ENCODE peak calls at places on chromosomes 11 and 22, in four cellular contexts. O is cardiac muscle cell, A is Peyer's patch, V is SK-N-MC. I is an unnamed sample.

GRCh38 chr11:115256326-115257197 is 247.7 kb downstream of the CADM1 start:
- DNase-seq in O (no peak), A (no peak), V (no peak), I (no peak)

GRCh38 chr11:111272420-111272819 is 25.9 kb upstream of the POU2AF3 start:
- DNase-seq in O (no peak), A (no peak), V (no peak), I (no peak)

GRCh38 chr22:27492566-27493201 is 308.9 kb downstream of the MN1 start:
- DNase-seq in O (no peak), A (no peak), V (no peak), I (no peak)

GRCh38 chr11:23620617-23621016 is 760.3 kb upstream of the CCDC179 start:
- DNase-seq in O (no peak), A (no peak), V (no peak), I (no peak)

GRCh38 chr11:62394825-62395538 is 23.9 kb upstream of the SCGB1A1 start:
- DNase-seq in O (peak; percentile 90), A (peak; percentile 84), V (peak; percentile 65), I (peak; percentile 71)

GRCh38 chr22:37470087-37470445 is 16.1 kb downstream of the MFNG start:
- DNase-seq in O (no peak), A (no peak), V (no peak), I (no peak)

GRCh38 chr11:88487646-88488045 is 150.1 kb upstream of the CTSC start:
- DNase-seq in O (no peak), A (no peak), V (no peak), I (no peak)

GRCh38 chr11:3942160-3942955 is 86.9 kb downstream of the STIM1 start:
- DNase-seq in O (no peak), A (no peak), V (no peak), I (no peak)

GRCh38 chr11:107827041-107827440 is 31.5 kb downstream of the SLC35F2 start:
- DNase-seq in O (no peak), A (no peak), V (no peak), I (no peak)

GRCh38 chr11:132901638-132902610 is 630.4 kb downstream of the OPCML start:
- DNase-seq in O (no peak), A (peak; percentile 66), V (no peak), I (no peak)

GRCh38 chr11:14908214-14908880 is 16.3 kb upstream of the CYP2R1 start:
- DNase-seq in O (peak; percentile 55), A (peak; percentile 73), V (peak; percentile 77), I (no peak)

GRCh38 chr11:18265949-18266348 is at the start of gene SAA1:
- DNase-seq in O (peak; percentile 39), A (no peak), V (no peak), I (no peak)

GRCh38 chr11:1825039-1825740 is 9.6 kb upstream of the SYT8 start:
- DNase-seq in O (peak; percentile 52), A (peak; percentile 72), V (no peak), I (no peak)

GRCh38 chr22:37167981-37168647 is 18.4 kb upstream of the IL2RB start:
- DNase-seq in O (no peak), A (peak; percentile 51), V (no peak), I (peak; percentile 48)

GRCh38 chr11:123180166-123180565 is 14.9 kb downstream of the CLMP start:
- DNase-seq in O (peak; percentile 74), A (no peak), V (no peak), I (no peak)

GRCh38 chr22:17939011-17939410 is 85.3 kb downstream of the MICAL3 start:
- DNase-seq in O (no peak), A (no peak), V (no peak), I (no peak)

GRCh38 chr11:59891781-59892181 is 13.2 kb downstream of the OOSP3 start:
- DNase-seq in O (peak; percentile 20), A (no peak), V (no peak), I (no peak)

GRCh38 chr11:111542606-111543275 is 2.2 kb downstream of the LAYN start:
- DNase-seq in O (no peak), A (no peak), V (no peak), I (no peak)

GRCh38 chr11:34185926-34186841 is 80.8 kb downstream of the NAT10 start:
- DNase-seq in O (peak; percentile 20), A (no peak), V (no peak), I (no peak)

GRCh38 chr22:38403806-38404205 is 51.2 kb downstream of the KCNJ4 start:
- DNase-seq in O (no peak), A (no peak), V (no peak), I (no peak)

GRCh38 chr11:90176069-90176468 is 41.6 kb downstream of the NAALAD2 start:
- DNase-seq in O (no peak), A (no peak), V (no peak), I (no peak)

GRCh38 chr11:34191592-34191991 is 86.2 kb downstream of the NAT10 start:
- DNase-seq in O (no peak), A (no peak), V (no peak), I (no peak)

GRCh38 chr11:20963596-20963995 is 294.2 kb downstream of the NELL1 start:
- DNase-seq in O (no peak), A (no peak), V (no peak), I (no peak)

GRCh38 chr22:35206889-35207288 is 50.4 kb upstream of the HMGXB4 start:
- DNase-seq in O (no peak), A (no peak), V (no peak), I (no peak)

GRCh38 chr11:55795256-55795655 is at the start of gene OR5D14:
- DNase-seq in O (no peak), A (no peak), V (no peak), I (no peak)

GRCh38 chr11:13578514-13579140 is 82.8 kb upstream of the PTH start:
- DNase-seq in O (no peak), A (no peak), V (no peak), I (no peak)

GRCh38 chr11:2891291-2891690 is 5.7 kb upstream of the CDKN1C start:
- DNase-seq in O (no peak), A (no peak), V (no peak), I (peak; percentile 47)
- H3K4me3 ChIP-seq in O (no peak overlapping the region), A (no peak overlapping the region), V (peak overlapping the region; percentile 76), I (no peak overlapping the region)

DNA sequence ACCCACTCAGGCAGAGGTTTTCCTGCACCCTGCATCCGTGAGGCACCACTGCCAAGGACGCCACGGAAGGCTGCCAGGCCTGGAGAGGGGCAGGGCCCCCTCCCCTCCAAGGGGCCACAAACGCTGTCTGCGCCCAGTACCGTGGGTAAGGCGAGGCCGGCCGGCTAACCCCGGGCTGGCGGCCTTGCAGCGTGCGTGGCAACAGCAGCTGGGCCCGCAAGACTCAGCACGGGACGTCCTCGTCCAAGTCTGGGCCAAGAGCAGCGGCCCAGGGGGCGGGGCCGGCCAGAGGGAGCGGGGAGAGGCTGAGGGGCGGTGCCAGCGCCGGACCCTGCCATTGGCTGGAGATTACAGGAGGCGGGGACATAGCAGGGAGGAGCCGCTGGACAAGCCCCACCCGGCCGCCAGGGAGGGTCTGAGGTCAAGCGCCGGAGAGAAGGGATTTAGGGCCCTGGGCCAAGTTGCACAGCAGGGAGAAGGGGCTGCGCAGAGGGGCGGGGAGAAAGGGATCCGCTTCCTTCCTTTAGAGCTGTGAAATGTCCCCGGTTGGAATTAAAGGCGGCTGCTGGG is 16.0 kb downstream of the SLC43A1 start:
- DNase-seq in O (peak; percentile 99), A (peak; percentile 95), V (no peak), I (peak; percentile 94)
- H3K4me3 ChIP-seq in O (no peak overlapping the region), A (no peak overlapping the region), V (no peak overlapping the region), I (no peak overlapping the region)

DNA sequence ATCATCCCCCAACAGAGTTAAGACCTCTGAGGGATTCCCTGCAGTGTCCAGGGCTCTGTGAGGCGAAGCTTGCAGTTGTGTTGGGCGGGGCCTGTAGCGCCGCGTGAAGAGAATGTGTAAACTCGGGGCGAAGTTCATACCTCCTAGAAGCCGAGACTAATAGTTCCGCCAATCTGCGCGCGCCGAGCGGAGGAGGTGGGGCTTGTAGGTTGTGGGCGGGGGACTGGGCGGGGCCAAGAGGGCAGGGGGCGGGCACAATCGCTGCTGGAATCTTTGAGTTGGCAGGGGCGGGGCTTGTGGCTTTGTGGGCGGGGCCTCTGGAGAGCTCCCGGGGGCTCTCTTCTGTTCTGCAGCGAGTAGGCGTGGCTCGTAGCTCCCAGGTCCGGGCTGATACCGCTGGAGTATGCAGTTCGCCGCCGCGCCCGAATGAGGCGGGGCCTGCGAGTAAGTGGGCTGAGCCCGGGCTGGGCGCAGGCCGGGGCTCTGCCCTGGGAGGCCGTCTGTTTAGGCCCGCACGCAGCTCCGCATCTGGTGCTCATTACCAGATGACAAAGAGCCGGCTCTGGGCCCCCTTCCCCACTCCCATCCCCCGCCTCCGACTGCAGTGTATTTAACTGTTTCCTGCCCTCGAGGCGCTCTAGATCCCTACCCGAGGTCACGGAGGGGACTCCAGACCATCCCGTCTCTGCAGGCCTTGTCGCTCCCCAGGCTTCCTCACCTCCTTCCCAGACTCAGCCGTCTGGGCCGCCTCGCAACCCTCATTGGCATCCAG is 4.1 kb downstream of the CD248 start:
- DNase-seq in O (peak; percentile 100), A (peak; percentile 100), V (peak; percentile 94), I (peak; percentile 100)
- H3K4me3 ChIP-seq in O (peak overlapping the region; percentile 49), A (peak overlapping the region; percentile 32), V (peak overlapping the region; percentile 93), I (no peak overlapping the region)

DNA sequence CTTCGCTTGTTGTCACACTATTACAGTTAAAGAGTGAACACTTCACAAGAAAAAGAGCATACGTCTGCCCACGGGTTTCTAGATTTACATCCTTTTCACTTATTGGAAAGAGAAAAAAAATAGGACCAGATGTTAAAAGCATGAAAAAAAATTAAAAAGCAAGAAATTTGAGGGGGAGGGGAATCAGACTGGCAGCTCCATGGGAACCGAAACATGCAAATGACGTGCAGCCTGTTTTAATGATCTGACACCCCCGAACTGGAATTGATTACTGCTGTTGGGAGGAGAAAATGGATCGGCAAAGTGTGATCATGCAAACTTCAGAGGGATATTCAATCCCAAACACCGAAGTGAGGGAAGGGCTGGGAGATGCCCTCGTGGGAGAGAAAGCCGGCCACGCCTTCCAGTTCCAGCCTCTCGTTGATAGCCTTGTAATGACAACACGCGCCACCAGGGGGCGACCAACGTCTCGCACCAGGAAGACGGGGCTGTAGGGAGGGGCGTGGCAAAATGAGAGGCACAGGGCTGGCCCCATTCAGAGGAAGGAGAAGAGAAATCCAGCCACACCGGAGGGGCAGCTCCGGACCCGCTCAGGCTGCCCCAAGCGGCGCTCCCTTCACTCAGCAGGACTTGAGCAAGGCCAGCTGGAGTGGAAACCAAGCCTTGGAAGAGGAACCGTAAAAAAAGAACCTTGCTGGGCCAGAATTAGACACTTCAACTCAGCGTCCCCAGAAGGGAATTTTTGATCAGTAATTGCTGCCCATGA is 53.8 kb upstream of the SYT13 start:
- DNase-seq in O (peak; percentile 96), A (peak; percentile 98), V (peak; percentile 70), I (peak; percentile 94)
- H3K4me3 ChIP-seq in O (no peak overlapping the region), A (peak overlapping the region; percentile 22), V (peak overlapping the region; percentile 68), I (no peak overlapping the region)

DNA sequence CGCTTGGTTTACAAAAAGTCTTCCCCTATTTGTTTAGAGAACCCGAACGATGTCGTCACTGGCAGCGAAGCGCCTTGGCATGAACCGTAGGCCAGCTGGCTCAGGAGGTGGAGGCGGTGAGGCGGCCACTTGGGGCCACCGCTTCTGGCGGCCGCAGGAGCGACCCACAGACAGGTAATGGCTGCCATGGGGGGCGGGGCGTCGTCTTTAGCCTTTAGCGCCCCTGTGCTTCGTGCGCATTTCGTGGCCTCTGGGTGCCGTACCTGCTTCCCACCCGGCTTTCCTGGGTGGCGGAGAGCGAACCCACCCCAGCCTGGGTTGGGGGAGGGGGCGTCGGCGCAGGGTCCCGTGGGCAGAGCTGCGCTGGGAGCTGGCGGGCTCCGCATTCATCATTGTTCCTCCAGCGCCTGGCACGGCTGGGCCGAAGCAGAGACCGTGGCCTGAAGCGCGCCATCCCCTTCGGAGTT is 470 bp upstream of the OSBP2 start:
- DNase-seq in O (peak; percentile 14), A (peak; percentile 80), V (no peak), I (peak; percentile 80)
- H3K4me3 ChIP-seq in O (peak overlapping the region; percentile 47), A (peak overlapping the region; percentile 46), V (peak overlapping the region; percentile 90), I (peak overlapping the region; percentile 26)